ENCODE peak calls at places on chromosomes 2 and 18, in five cellular contexts. H is heart left ventricle; R is upper lobe of right lung; I is effector memory CD4-positive, alpha-beta T cell; F is ovary. C is an unnamed sample. For H3K9me3, the result is how much of the 10 kb centered on the place peaks cover.

GRCh38 chr2:70767699-70768584 is at the start of gene ADD2:
- DNase-seq in F (no peak), H (no peak), I (no peak), R (peak), C (peak)

GRCh38 chr18:11324956-11325873 is 175.8 kb upstream of the PIEZO2 start:
- DNase-seq in I (no peak), F (no peak), H (no peak), R (no peak), C (no peak)

GRCh38 chr2:232464534-232464865 is 8.5 kb downstream of the ALPI start:
- DNase-seq in H (no peak), R (peak), I (no peak), F (no peak), C (no peak)

GRCh38 chr2:201680743-201681142 is 17.7 kb downstream of the MPP4 start:
- DNase-seq in R (no peak), H (no peak), I (no peak), F (no peak), C (no peak)

GRCh38 chr2:26745609-26746327 is 18.3 kb upstream of the SLC35F6 start:
- DNase-seq in H (peak), F (peak), R (peak), I (peak), C (peak)

GRCh38 chr18:28159055-28159454 is 17.9 kb downstream of the CDH2 start:
- DNase-seq in I (no peak), H (no peak), R (no peak), F (no peak), C (no peak)

GRCh38 chr2:113213061-113213930 is 39.5 kb downstream of the PSD4 start:
- DNase-seq in F (no peak), H (no peak), R (no peak), I (no peak), C (no peak)

GRCh38 chr2:18684202-18685040 is 95.1 kb upstream of the NT5C1B start:
- DNase-seq in F (no peak), R (no peak), I (no peak), H (no peak), C (no peak)

GRCh38 chr2:71746946-71747501 is 293.7 kb downstream of the DYSF start:
- DNase-seq in I (no peak), F (no peak), R (no peak), H (peak), C (no peak)

GRCh38 chr2:70132244-70133126 is 45.2 kb downstream of the PCBP1 start:
- DNase-seq in F (peak), H (peak), R (no peak), I (no peak), C (peak)

GRCh38 chr2:20877944-20878343 is 55.0 kb upstream of the LDAH start:
- DNase-seq in R (no peak), F (no peak), H (no peak), I (no peak), C (no peak)

GRCh38 chr18:31509571-31509970 is 11.6 kb downstream of the DSG2 start:
- DNase-seq in R (no peak), H (no peak), F (no peak), I (no peak), C (no peak)

GRCh38 chr18:35580748-35581534 is 599 bp upstream of the GALNT1 start:
- DNase-seq in H (peak), R (peak), I (peak), F (peak), C (peak)

GRCh38 chr18:12911025-12911927 is 27.2 kb upstream of the PTPN2 start:
- DNase-seq in F (no peak), R (peak), H (peak), I (peak), C (peak)

GRCh38 chr2:18422416-18423165 is 137.9 kb downstream of the RDH14 start:
- DNase-seq in H (no peak), F (no peak), R (no peak), I (no peak), C (no peak)

GRCh38 chr18:48940854-48941531 is 9.8 kb downstream of the SMAD7 start:
- DNase-seq in F (no peak), H (no peak), R (peak), I (peak), C (peak)

GRCh38 chr2:107553534-107553933 is 273.2 kb upstream of the RGPD4 start:
- DNase-seq in H (no peak), R (no peak), F (no peak), I (no peak), C (no peak)

GRCh38 chr18:56162316-56162715 is 476.1 kb downstream of the TXNL1 start:
- DNase-seq in F (no peak), H (no peak), I (no peak), R (no peak), C (no peak)

GRCh38 chr18:30302181-30302580 is 740.4 kb downstream of the DSC3 start:
- DNase-seq in H (no peak), I (no peak), F (no peak), R (no peak), C (no peak)

GRCh38 chr2:127565261-127566138 is 30.0 kb downstream of the MYO7B start:
- DNase-seq in R (no peak), H (no peak), F (no peak), I (no peak), C (no peak)

GRCh38 chr18:32889620-32890593 is 117.1 kb upstream of the KLHL14 start:
- DNase-seq in I (no peak), H (no peak), F (no peak), R (no peak), C (no peak)

DNA sequence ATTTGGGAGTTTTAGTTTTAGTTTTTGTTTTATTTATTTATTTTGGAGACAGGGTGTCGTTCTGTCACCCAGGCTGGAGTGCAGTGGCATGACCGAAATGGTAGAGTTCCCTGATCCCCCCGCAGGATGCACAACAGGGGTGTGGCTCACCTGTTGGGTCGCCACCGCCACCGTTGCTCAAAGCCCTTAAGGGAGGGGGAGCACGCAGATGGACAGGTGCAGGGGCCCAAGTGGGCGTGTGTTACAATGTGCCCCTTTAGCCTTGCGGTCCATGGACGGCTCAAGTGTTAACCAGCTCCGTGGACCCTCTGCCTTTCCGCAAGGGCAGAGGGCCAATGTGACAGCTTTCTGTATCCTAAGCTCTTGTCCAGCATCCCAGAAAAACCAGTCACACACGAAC is 61.4 kb upstream of the REL start:
- DNase-seq in H (no peak), F (no peak), R (no peak), I (no peak), C (no peak)
- H3K9me3 ChIP-seq in H (under half), F (under half), R (under half), I (under half), C (under half)

DNA sequence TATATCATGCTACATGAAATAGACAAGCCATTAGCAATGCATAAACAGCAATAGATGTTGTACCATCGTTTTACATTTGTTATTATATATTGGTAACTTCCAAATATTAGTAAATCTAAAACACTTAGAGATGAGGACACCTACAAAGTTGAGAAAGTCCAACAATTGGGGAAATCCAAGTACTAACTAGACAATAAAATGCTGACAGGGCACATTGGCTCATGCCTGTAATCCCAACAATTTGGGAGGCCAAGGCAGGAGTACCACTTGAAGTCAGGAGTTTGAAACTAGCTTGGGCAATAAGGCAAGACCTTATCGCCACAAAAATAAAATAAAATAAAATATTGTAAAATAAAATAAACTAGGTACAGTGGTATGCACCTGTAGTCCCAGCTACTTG is 1023.1 kb downstream of the SUCLG1 start:
- DNase-seq in H (no peak), R (no peak), I (no peak), F (no peak), C (no peak)
- H3K9me3 ChIP-seq in H (under half), R (under half), I (under half), F (under half), C (under half)

DNA sequence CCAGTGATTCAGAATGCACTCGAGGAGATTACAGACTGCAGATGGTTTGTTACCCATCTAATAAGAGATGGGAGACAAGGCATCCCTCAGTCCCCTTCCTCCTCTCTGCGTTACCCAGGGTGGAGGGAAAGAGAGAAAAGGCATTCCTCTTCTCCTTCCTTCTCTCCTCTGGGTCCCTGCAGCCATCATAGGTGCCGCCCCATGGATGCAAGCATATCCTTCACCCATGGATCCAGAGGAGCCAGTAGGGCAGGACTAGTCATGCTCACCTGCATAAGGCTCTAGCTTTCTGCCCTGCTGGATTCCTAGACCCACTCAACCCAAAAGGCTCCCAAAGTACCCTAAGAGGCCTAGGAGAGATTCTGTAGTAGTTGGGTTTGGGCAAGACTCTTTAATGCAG is 20.4 kb downstream of the CMPK2 start:
- DNase-seq in H (no peak), I (no peak), R (no peak), F (no peak), C (no peak)
- H3K9me3 ChIP-seq in H (half or more), I (under half), R (half or more), F (under half), C (under half)

GRCh38 chr18:78728301-78729098 is 251.1 kb upstream of the SALL3 start:
- DNase-seq in R (peak), I (no peak), F (no peak), H (no peak), C (no peak)

GRCh38 chr18:78727057-78727739 is 252.4 kb upstream of the SALL3 start:
- DNase-seq in R (peak), I (no peak), H (no peak), F (no peak), C (no peak)

GRCh38 chr18:78729099-78729467 is 250.5 kb upstream of the SALL3 start:
- DNase-seq in R (no peak), H (peak), F (no peak), I (no peak), C (no peak)

GRCh38 chr18:78726326-78727056 is 253.1 kb upstream of the SALL3 start:
- DNase-seq in I (no peak), H (no peak), F (no peak), R (peak), C (no peak)

DNA sequence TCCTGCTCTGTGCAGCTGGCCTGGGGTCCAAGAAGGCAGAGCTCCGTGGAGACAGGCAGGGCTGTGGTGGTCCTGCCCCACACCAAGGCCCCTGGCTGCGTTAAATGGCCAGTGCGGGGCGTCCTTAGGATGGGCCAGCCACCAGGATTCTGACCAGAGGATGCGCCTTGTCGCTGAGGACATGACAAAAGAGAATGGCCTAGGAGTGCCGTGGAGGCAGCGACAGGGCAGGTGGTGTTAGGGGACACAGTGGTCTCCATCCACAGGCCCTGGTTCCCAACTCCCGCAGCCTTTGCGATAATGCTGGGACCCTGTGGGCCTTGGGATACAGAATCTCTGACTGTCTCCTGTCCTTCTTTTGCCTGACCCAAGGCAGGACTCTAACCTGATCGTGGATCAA is 251.7 kb upstream of the SALL3 start:
- DNase-seq in H (no peak), R (no peak), I (no peak), F (no peak), C (no peak)
- H3K9me3 ChIP-seq in H (under half), R (under half), I (under half), F (under half), C (under half)

DNA sequence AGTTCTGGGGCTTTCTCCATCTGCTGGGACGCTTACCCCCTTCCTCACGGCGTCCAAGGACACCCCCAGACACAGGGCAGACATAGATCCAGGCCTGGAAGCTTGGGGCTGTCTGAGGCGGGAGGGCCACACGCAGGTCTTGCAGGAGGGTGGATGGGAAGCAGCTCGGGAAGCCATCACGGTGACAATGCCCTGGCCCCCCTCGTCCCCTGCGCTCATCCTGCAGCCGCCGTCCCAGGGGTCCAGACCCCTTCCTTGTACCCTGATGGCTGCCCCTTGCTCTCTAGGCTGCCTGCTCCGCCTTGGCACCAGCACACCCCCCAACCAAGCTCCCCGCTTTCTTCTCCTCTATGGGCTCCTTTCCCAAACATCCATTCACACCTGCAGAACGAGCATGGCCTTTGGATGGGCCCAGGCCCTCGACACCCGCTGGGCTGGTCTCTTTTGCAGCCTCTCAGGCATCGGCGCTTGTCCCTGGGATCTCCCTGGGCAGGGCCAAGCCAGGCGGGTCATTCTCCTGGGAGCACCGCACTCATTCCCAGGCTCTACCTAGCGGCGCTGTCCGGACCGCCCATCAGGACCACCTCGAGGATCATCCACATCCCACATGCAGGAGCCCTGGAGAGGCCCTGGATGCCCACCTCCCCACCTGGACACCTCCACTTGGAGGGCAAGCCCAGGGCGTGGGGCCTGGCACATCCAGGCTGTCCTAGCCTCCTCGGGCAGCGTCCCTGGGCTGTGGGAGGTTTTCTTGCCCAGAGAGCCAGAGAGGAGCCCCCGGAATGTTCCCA is 274.9 kb downstream of the NDUFA10 start:
- DNase-seq in H (peak), I (no peak), F (no peak), R (no peak), C (no peak)
- H3K9me3 ChIP-seq in H (under half), I (under half), F (under half), R (under half), C (under half)

DNA sequence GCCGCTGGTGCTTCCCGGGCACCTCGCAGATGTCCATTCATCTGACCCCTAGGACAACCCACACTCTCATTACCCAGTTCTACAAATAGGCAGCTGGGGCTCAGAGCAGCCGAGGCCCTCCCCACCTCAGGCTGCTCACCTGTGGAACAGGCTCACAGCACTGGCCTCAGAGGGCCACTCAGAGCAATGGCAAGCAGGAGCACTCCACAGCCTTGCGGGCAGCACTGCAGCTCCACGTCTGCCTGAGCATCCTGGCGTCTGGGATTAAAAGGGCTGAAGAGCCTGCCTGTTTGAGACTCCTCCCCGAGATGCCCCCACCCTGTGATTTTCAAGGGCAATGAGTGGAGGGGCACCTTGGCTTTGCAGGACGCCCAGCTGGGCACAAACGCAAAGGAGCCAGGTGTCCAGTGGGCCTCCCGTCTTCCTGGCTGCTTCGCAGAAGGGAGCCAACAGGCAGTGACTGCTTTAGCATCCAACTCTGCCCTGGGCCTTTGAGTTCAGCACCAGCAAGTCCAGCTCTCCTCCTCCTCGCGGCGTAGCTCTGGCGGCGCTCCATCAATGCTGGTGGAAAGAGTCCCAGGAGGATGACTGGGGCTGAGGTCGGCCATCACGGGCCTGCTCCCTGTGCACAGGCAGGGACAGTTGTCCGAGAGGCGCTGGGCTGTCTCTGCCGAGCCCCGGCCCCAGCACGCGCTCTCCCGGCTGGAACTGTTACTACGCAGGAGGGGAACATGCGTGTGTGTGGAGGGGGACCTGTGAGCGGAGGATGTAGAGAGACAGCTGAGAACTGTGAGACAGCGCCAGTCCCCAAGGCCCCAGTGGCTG is 297.2 kb downstream of the NDUFA10 start:
- DNase-seq in F (no peak), R (peak), H (peak), I (no peak), C (no peak)
- H3K9me3 ChIP-seq in F (under half), R (under half), H (under half), I (under half), C (under half)

GRCh38 chr2:195759877-195760276 is 102.9 kb downstream of the SLC39A10 start:
- DNase-seq in R (no peak), I (no peak), F (no peak), H (no peak), C (no peak)
- H3K9me3 ChIP-seq in R (under half), I (under half), F (under half), H (under half), C (under half)

DNA sequence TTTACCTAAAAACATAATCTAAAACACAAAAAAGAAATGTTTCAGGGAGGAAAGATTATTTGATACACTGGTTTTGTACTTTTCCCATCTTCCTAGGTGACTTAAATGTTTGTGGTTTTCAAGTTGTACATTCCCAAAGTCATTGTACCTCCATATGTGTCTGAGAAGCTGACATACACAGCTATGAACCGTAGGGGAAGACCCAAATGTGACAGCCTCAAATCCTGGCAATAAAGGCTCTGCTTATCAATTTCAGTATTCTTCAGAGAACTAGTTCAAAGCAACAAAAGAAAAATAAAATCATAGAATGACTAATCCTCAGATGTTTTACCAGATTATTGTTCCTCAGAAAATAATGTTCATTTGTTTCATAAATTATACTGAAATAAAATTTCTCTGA is 2.5 kb downstream of the DYNC2LI1 start:
- DNase-seq in H (no peak), R (no peak), F (no peak), I (no peak), C (no peak)
- H3K9me3 ChIP-seq in H (under half), R (under half), F (under half), I (under half), C (under half)

GRCh38 chr18:75916641-75916982 is 489.1 kb upstream of the SMIM21 start:
- DNase-seq in F (no peak), R (no peak), I (no peak), H (no peak), C (no peak)
- H3K9me3 ChIP-seq in F (under half), R (under half), I (under half), H (under half), C (under half)